ENCODE peak calls at places on chromosomes 2 and 18, in four cellular contexts. One of them, this sample, is unnamed.

GRCh38 chr18:49886891-49887764 is 73.8 kb upstream of the ACAA2 start:
- DNase-seq in HL-60: no peak
- DNase-seq in K562: peak
- DNase-seq in GM12878: no peak
- DNase-seq in this sample: no peak

GRCh38 chr18:80119111-80119510 is 10.0 kb downstream of the ADNP2 start:
- DNase-seq in K562: no peak
- DNase-seq in HL-60: no peak
- DNase-seq in GM12878: no peak
- DNase-seq in this sample: no peak

GRCh38 chr2:171042253-171042969 is 113.4 kb downstream of the GORASP2 start:
- DNase-seq in HL-60: no peak
- DNase-seq in GM12878: no peak
- DNase-seq in K562: no peak
- DNase-seq in this sample: no peak

GRCh38 chr2:4763009-4763408 is 929.2 kb upstream of the SOX11 start:
- DNase-seq in HL-60: peak
- DNase-seq in GM12878: no peak
- DNase-seq in K562: peak
- DNase-seq in this sample: no peak

GRCh38 chr18:9455718-9456511 is 19.4 kb upstream of the RALBP1 start:
- DNase-seq in GM12878: no peak
- DNase-seq in HL-60: no peak
- DNase-seq in K562: no peak
- DNase-seq in this sample: no peak

GRCh38 chr2:220855296-220855695 is 716.8 kb downstream of the EPHA4 start:
- DNase-seq in K562: no peak
- DNase-seq in HL-60: no peak
- DNase-seq in GM12878: no peak
- DNase-seq in this sample: no peak

GRCh38 chr2:98944786-98945185 is 8.8 kb upstream of the CRACDL start:
- DNase-seq in HL-60: no peak
- DNase-seq in GM12878: no peak
- DNase-seq in K562: no peak
- DNase-seq in this sample: no peak

GRCh38 chr18:51734576-51734975 is 537.1 kb upstream of the MEX3C start:
- DNase-seq in K562: no peak
- DNase-seq in HL-60: no peak
- DNase-seq in GM12878: no peak
- DNase-seq in this sample: no peak

GRCh38 chr2:45288532-45288931 is 279.3 kb upstream of the SIX2 start:
- DNase-seq in HL-60: no peak
- DNase-seq in K562: no peak
- DNase-seq in GM12878: no peak
- DNase-seq in this sample: no peak

GRCh38 chr2:74498500-74499268 is 719 bp downstream of the LBX2 start:
- DNase-seq in K562: no peak
- DNase-seq in HL-60: no peak
- DNase-seq in GM12878: no peak
- DNase-seq in this sample: no peak

GRCh38 chr18:72672364-72673151 is 128.4 kb upstream of the CBLN2 start:
- DNase-seq in GM12878: no peak
- DNase-seq in HL-60: peak
- DNase-seq in K562: peak
- DNase-seq in this sample: peak

GRCh38 chr2:185338104-185338503 is 400.5 kb upstream of the FSIP2 start:
- DNase-seq in GM12878: no peak
- DNase-seq in HL-60: no peak
- DNase-seq in K562: no peak
- DNase-seq in this sample: no peak

GRCh38 chr2:231394201-231395141 is 1.0 kb upstream of the B3GNT7 start:
- DNase-seq in HL-60: peak
- DNase-seq in K562: peak
- DNase-seq in GM12878: peak
- DNase-seq in this sample: peak

GRCh38 chr2:177001334-177001733 is 211.3 kb upstream of the HNRNPA3 start:
- DNase-seq in K562: no peak
- DNase-seq in HL-60: no peak
- DNase-seq in GM12878: no peak
- DNase-seq in this sample: no peak

GRCh38 chr2:68916226-68916625 is 36.5 kb downstream of the GKN2 start:
- DNase-seq in HL-60: no peak
- DNase-seq in K562: no peak
- DNase-seq in GM12878: no peak
- DNase-seq in this sample: no peak

GRCh38 chr2:236371010-236371409 is 106.8 kb upstream of the ASB18 start:
- DNase-seq in K562: no peak
- DNase-seq in HL-60: no peak
- DNase-seq in GM12878: no peak
- DNase-seq in this sample: no peak

GRCh38 chr2:236367791-236368289 is 103.6 kb upstream of the ASB18 start:
- DNase-seq in GM12878: no peak
- DNase-seq in K562: no peak
- DNase-seq in HL-60: no peak
- DNase-seq in this sample: no peak

GRCh38 chr2:236366049-236366387 is 101.8 kb upstream of the ASB18 start:
- DNase-seq in K562: no peak
- DNase-seq in GM12878: no peak
- DNase-seq in HL-60: no peak
- DNase-seq in this sample: no peak

GRCh38 chr2:236366406-236366805 is 102.2 kb upstream of the ASB18 start:
- DNase-seq in K562: no peak
- DNase-seq in HL-60: no peak
- DNase-seq in GM12878: peak
- DNase-seq in this sample: no peak

GRCh38 chr2:236369606-236370005 is 105.4 kb upstream of the ASB18 start:
- DNase-seq in HL-60: no peak
- DNase-seq in K562: no peak
- DNase-seq in GM12878: no peak
- DNase-seq in this sample: no peak
- TF ChIP-seq SPI1 in HL-60: no peak
- TF ChIP-seq SPI1 in K562: no peak
- TF ChIP-seq SPI1 in GM12878: no peak
- TF ChIP-seq SPI1 in this sample: no peak

GRCh38 chr2:174614261-174614660 is 16.7 kb upstream of the WIPF1 start:
- DNase-seq in HL-60: no peak
- DNase-seq in K562: no peak
- DNase-seq in GM12878: no peak
- DNase-seq in this sample: no peak

GRCh38 chr2:174618179-174618578 is 20.6 kb upstream of the WIPF1 start:
- DNase-seq in HL-60: no peak
- DNase-seq in K562: no peak
- DNase-seq in GM12878: no peak
- DNase-seq in this sample: no peak

GRCh38 chr2:174615951-174616436 is 18.4 kb upstream of the WIPF1 start:
- DNase-seq in GM12878: no peak
- DNase-seq in K562: no peak
- DNase-seq in HL-60: no peak
- DNase-seq in this sample: no peak

GRCh38 chr2:174617713-174618112 is 20.1 kb upstream of the WIPF1 start:
- DNase-seq in K562: no peak
- DNase-seq in HL-60: no peak
- DNase-seq in GM12878: no peak
- DNase-seq in this sample: no peak

GRCh38 chr2:174617120-174617519 is 19.5 kb upstream of the WIPF1 start:
- DNase-seq in GM12878: no peak
- DNase-seq in K562: no peak
- DNase-seq in HL-60: no peak
- DNase-seq in this sample: no peak
- TF ChIP-seq SPI1 in GM12878: no peak
- TF ChIP-seq SPI1 in K562: no peak
- TF ChIP-seq SPI1 in HL-60: no peak
- TF ChIP-seq SPI1 in this sample: no peak

DNA sequence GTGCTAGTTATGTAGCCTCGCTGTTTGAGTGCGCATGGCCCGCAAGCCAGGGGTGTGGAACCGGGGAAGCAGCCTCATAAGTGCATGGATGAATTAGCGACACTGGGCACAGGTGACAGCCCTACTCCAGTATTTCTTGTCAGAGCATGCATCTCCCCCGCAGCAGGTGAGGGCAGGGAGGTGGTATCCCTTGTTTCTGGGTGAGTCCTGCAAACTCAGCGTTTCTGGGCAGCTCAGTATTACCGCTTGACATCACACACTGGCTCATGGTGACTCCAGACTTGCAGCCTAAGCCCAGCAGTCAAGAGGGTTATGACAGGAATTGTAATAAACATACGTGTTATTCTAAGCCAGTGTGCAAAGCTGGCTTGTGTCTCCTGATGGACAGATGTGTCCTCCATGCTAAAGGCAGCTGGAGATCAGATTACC is 2.5 kb downstream of the CABLES1 start:
- DNase-seq in HL-60: no peak
- DNase-seq in GM12878: no peak
- DNase-seq in K562: no peak
- DNase-seq in this sample: no peak
- TF ChIP-seq SPI1 in HL-60: no peak
- TF ChIP-seq SPI1 in GM12878: no peak
- TF ChIP-seq SPI1 in K562: no peak
- TF ChIP-seq SPI1 in this sample: no peak

GRCh38 chr2:100962366-100963025 is 39.6 kb upstream of the RPL31 start:
- DNase-seq in HL-60: no peak
- DNase-seq in K562: no peak
- DNase-seq in GM12878: no peak
- DNase-seq in this sample: no peak

GRCh38 chr2:100963026-100963375 is 39.1 kb upstream of the RPL31 start:
- DNase-seq in GM12878: no peak
- DNase-seq in HL-60: no peak
- DNase-seq in K562: no peak
- DNase-seq in this sample: no peak

GRCh38 chr2:100957971-100958653 is 44.0 kb upstream of the RPL31 start:
- DNase-seq in HL-60: no peak
- DNase-seq in K562: no peak
- DNase-seq in GM12878: no peak
- DNase-seq in this sample: no peak

GRCh38 chr2:100959225-100959880 is 42.7 kb upstream of the RPL31 start:
- DNase-seq in K562: no peak
- DNase-seq in HL-60: no peak
- DNase-seq in GM12878: no peak
- DNase-seq in this sample: no peak

GRCh38 chr2:100960688-100961087 is 41.4 kb upstream of the RPL31 start:
- DNase-seq in K562: no peak
- DNase-seq in GM12878: no peak
- DNase-seq in HL-60: no peak
- DNase-seq in this sample: no peak
- TF ChIP-seq SPI1 in K562: no peak
- TF ChIP-seq SPI1 in GM12878: no peak
- TF ChIP-seq SPI1 in HL-60: no peak
- TF ChIP-seq SPI1 in this sample: no peak

GRCh38 chr2:100733344-100734187 is 86.4 kb upstream of the NPAS2 start:
- DNase-seq in K562: no peak
- DNase-seq in HL-60: peak
- DNase-seq in GM12878: no peak
- DNase-seq in this sample: no peak
- TF ChIP-seq SPI1 in K562: no peak
- TF ChIP-seq SPI1 in HL-60: peak
- TF ChIP-seq SPI1 in GM12878: no peak
- TF ChIP-seq SPI1 in this sample: no peak

GRCh38 chr2:32862269-32863055 is 84.3 kb upstream of the LTBP1 start:
- DNase-seq in GM12878: no peak
- DNase-seq in HL-60: no peak
- DNase-seq in K562: no peak
- DNase-seq in this sample: no peak
- TF ChIP-seq SPI1 in GM12878: no peak
- TF ChIP-seq SPI1 in HL-60: peak
- TF ChIP-seq SPI1 in K562: peak
- TF ChIP-seq SPI1 in this sample: no peak

This sample was measured in GM12891.